ENCODE peak calls at places on chromosomes 6 and 20, in four cellular contexts. M is NCI-H69, P is H4, H is PC-3. R is an unnamed sample.

GRCh38 chr6:8225113-8225512 is 122.8 kb upstream of the EEF1E1 start:
- DNase-seq in M (no peak), P (no peak), H (peak; percentile 57), R (no peak)

GRCh38 chr20:47551841-47552240 is 50.2 kb downstream of the NCOA3 start:
- DNase-seq in M (peak; percentile 52), P (no peak), H (no peak), R (no peak)

GRCh38 chr6:36285187-36285612 is 15.3 kb downstream of the PNPLA1 start:
- DNase-seq in M (peak; percentile 51), P (no peak), H (no peak), R (no peak)

GRCh38 chr6:91754691-91755090 is 1167.8 kb upstream of the MAP3K7 start:
- DNase-seq in M (no peak), P (no peak), H (no peak), R (no peak)

GRCh38 chr6:73648166-73648565 is 5.6 kb downstream of the SLC17A5 start:
- DNase-seq in M (no peak), P (no peak), H (no peak), R (no peak)

GRCh38 chr6:56363796-56364195 is 116.4 kb upstream of the COL21A1 start:
- DNase-seq in M (peak; percentile 56), P (no peak), H (no peak), R (no peak)

GRCh38 chr20:25372584-25373336 is 17.9 kb downstream of the ABHD12 start:
- DNase-seq in M (no peak), P (peak; percentile 90), H (peak; percentile 95), R (no peak)

GRCh38 chr6:125986956-125987617 is 747 bp downstream of the TRMT11 start:
- DNase-seq in M (peak; percentile 77), P (peak; percentile 10), H (peak; percentile 19), R (no peak)

GRCh38 chr20:36585410-36586125 is 12.2 kb downstream of the TGIF2 start:
- DNase-seq in M (peak; percentile 76), P (no peak), H (peak; percentile 88), R (no peak)

GRCh38 chr6:75863784-75864183 is 114.7 kb downstream of the MYO6 start:
- DNase-seq in M (no peak), P (no peak), H (no peak), R (no peak)

GRCh38 chr20:21077809-21078345 is 28.3 kb downstream of the LINC00237 start:
- DNase-seq in M (no peak), P (no peak), H (no peak), R (no peak)

GRCh38 chr6:135576055-135576454 is 78.5 kb upstream of the AHI1 start:
- DNase-seq in M (peak; percentile 36), P (no peak), H (peak; percentile 74), R (no peak)

GRCh38 chr20:52190437-52191131 is 995 bp downstream of the ZFP64 start:
- DNase-seq in M (peak; percentile 50), P (peak; percentile 14), H (peak; percentile 81), R (no peak)

GRCh38 chr6:82569022-82569421 is 205.4 kb downstream of the TPBG start:
- DNase-seq in M (peak; percentile 91), P (no peak), H (no peak), R (no peak)

GRCh38 chr20:17635846-17636245 is 46.2 kb downstream of the RRBP1 start:
- DNase-seq in M (no peak), P (no peak), H (no peak), R (no peak)

GRCh38 chr6:155177369-155177961 is 86.3 kb upstream of the CLDN20 start:
- DNase-seq in M (peak; percentile 86), P (peak; percentile 34), H (peak; percentile 83), R (peak; percentile 93)

GRCh38 chr20:23127506-23128279 is 41.6 kb upstream of the CD93 start:
- DNase-seq in M (no peak), P (no peak), H (no peak), R (no peak)

GRCh38 chr6:105499928-105500327 is 97.0 kb upstream of the PREP start:
- DNase-seq in M (no peak), P (no peak), H (peak; percentile 20), R (no peak)

GRCh38 chr6:56556751-56557540 is 85.7 kb downstream of the DST start:
- DNase-seq in M (no peak), P (no peak), H (no peak), R (no peak)